ENCODE peak calls at places on chromosomes 2 and 18, in eight cellular contexts. One of them, this sample, is unnamed.
A peak's percentile ranks its signal among the peaks of the same experiment; 100 is the strongest.

GRCh38 chr18:35038881-35039491 is 2.2 kb upstream of the MAPRE2 start:
- DNase-seq in GM06990: peak; percentile 33
- DNase-seq in GM10248: peak; percentile 30
- DNase-seq in spleen: no peak
- DNase-seq in GM20000: no peak
- DNase-seq in right lobe of liver: no peak
- DNase-seq in uterus: no peak
- DNase-seq in GM12865: peak; percentile 44
- DNase-seq in this sample: no peak

GRCh38 chr2:37561615-37562569 is 109.5 kb downstream of the CDC42EP3 start:
- DNase-seq in GM06990: no peak
- DNase-seq in GM10248: peak; percentile 18
- DNase-seq in spleen: no peak
- DNase-seq in GM20000: no peak
- DNase-seq in right lobe of liver: no peak
- DNase-seq in uterus: no peak
- DNase-seq in GM12865: peak; percentile 82
- DNase-seq in this sample: no peak

GRCh38 chr2:10282621-10283105 is 20.0 kb upstream of the HPCAL1 start:
- DNase-seq in GM06990: no peak
- DNase-seq in GM10248: no peak
- DNase-seq in spleen: peak; percentile 69
- DNase-seq in GM20000: no peak
- DNase-seq in right lobe of liver: no peak
- DNase-seq in uterus: no peak
- DNase-seq in GM12865: no peak
- DNase-seq in this sample: no peak

GRCh38 chr2:213281156-213281555 is 3.1 kb upstream of the SPAG16 start:
- DNase-seq in GM06990: no peak
- DNase-seq in GM10248: no peak
- DNase-seq in spleen: no peak
- DNase-seq in GM20000: no peak
- DNase-seq in right lobe of liver: no peak
- DNase-seq in uterus: no peak
- DNase-seq in GM12865: no peak
- DNase-seq in this sample: no peak

GRCh38 chr2:192215096-192215877 is 20.6 kb upstream of the TMEFF2 start:
- DNase-seq in GM06990: no peak
- DNase-seq in GM10248: no peak
- DNase-seq in spleen: no peak
- DNase-seq in GM20000: no peak
- DNase-seq in right lobe of liver: no peak
- DNase-seq in uterus: no peak
- DNase-seq in GM12865: no peak
- DNase-seq in this sample: no peak

GRCh38 chr2:29657674-29658073 is 263.7 kb downstream of the ALK start:
- DNase-seq in GM06990: no peak
- DNase-seq in GM10248: no peak
- DNase-seq in spleen: no peak
- DNase-seq in GM20000: no peak
- DNase-seq in right lobe of liver: no peak
- DNase-seq in uterus: no peak
- DNase-seq in GM12865: no peak
- DNase-seq in this sample: no peak

GRCh38 chr2:164710252-164710633 is 89.0 kb upstream of the GRB14 start:
- DNase-seq in GM06990: no peak
- DNase-seq in GM10248: no peak
- DNase-seq in spleen: no peak
- DNase-seq in GM20000: no peak
- DNase-seq in right lobe of liver: no peak
- DNase-seq in uterus: no peak
- DNase-seq in GM12865: no peak
- DNase-seq in this sample: no peak

GRCh38 chr2:47239119-47239969 is 84.2 kb upstream of the STPG4 start:
- DNase-seq in GM06990: no peak
- DNase-seq in GM10248: no peak
- DNase-seq in spleen: no peak
- DNase-seq in GM20000: no peak
- DNase-seq in right lobe of liver: no peak
- DNase-seq in uterus: no peak
- DNase-seq in GM12865: no peak
- DNase-seq in this sample: no peak

GRCh38 chr2:71602581-71602980 is 149.2 kb downstream of the DYSF start:
- DNase-seq in GM06990: no peak
- DNase-seq in GM10248: no peak
- DNase-seq in spleen: peak; percentile 60
- DNase-seq in GM20000: no peak
- DNase-seq in right lobe of liver: peak; percentile 41
- DNase-seq in uterus: no peak
- DNase-seq in GM12865: no peak
- DNase-seq in this sample: peak; percentile 52

GRCh38 chr2:232386740-232387450 is 8.3 kb downstream of the ALPP start:
- DNase-seq in GM06990: no peak
- DNase-seq in GM10248: no peak
- DNase-seq in spleen: no peak
- DNase-seq in GM20000: no peak
- DNase-seq in right lobe of liver: peak; percentile 48
- DNase-seq in uterus: no peak
- DNase-seq in GM12865: no peak
- DNase-seq in this sample: no peak

GRCh38 chr2:202064206-202064880 is 8.7 kb upstream of the KIAA2012 start:
- DNase-seq in GM06990: no peak
- DNase-seq in GM10248: no peak
- DNase-seq in spleen: no peak
- DNase-seq in GM20000: no peak
- DNase-seq in right lobe of liver: no peak
- DNase-seq in uterus: peak; percentile 31
- DNase-seq in GM12865: no peak
- DNase-seq in this sample: no peak

GRCh38 chr18:46536215-46536874 is 120.7 kb downstream of the LOXHD1 start:
- DNase-seq in GM06990: no peak
- DNase-seq in GM10248: no peak
- DNase-seq in spleen: no peak
- DNase-seq in GM20000: no peak
- DNase-seq in right lobe of liver: no peak
- DNase-seq in uterus: no peak
- DNase-seq in GM12865: no peak
- DNase-seq in this sample: no peak

GRCh38 chr2:60745761-60746160 is 10.3 kb upstream of the PAPOLG start:
- DNase-seq in GM06990: no peak
- DNase-seq in GM10248: no peak
- DNase-seq in spleen: no peak
- DNase-seq in GM20000: no peak
- DNase-seq in right lobe of liver: no peak
- DNase-seq in uterus: no peak
- DNase-seq in GM12865: peak; percentile 15
- DNase-seq in this sample: no peak

GRCh38 chr2:85662899-85663683 is 4.9 kb downstream of the SFTPB start:
- DNase-seq in GM06990: no peak
- DNase-seq in GM10248: no peak
- DNase-seq in spleen: no peak
- DNase-seq in GM20000: no peak
- DNase-seq in right lobe of liver: no peak
- DNase-seq in uterus: peak; percentile 52
- DNase-seq in GM12865: no peak
- DNase-seq in this sample: no peak

GRCh38 chr2:14903709-14904374 is 271.3 kb downstream of the LRATD1 start:
- DNase-seq in GM06990: peak; percentile 59
- DNase-seq in GM10248: peak; percentile 83
- DNase-seq in spleen: peak; percentile 77
- DNase-seq in GM20000: peak; percentile 78
- DNase-seq in right lobe of liver: peak; percentile 60
- DNase-seq in uterus: no peak
- DNase-seq in GM12865: peak; percentile 68
- DNase-seq in this sample: no peak

GRCh38 chr2:239677455-239678185 is 276.8 kb upstream of the HDAC4 start:
- DNase-seq in GM06990: no peak
- DNase-seq in GM10248: no peak
- DNase-seq in spleen: no peak
- DNase-seq in GM20000: no peak
- DNase-seq in right lobe of liver: no peak
- DNase-seq in uterus: no peak
- DNase-seq in GM12865: no peak
- DNase-seq in this sample: peak; percentile 92

GRCh38 chr18:11581286-11581685 is 28.1 kb upstream of the SLC35G4 start:
- DNase-seq in GM06990: no peak
- DNase-seq in GM10248: no peak
- DNase-seq in spleen: no peak
- DNase-seq in GM20000: no peak
- DNase-seq in right lobe of liver: no peak
- DNase-seq in uterus: no peak
- DNase-seq in GM12865: peak; percentile 56
- DNase-seq in this sample: no peak

GRCh38 chr18:42298744-42299685 is 344.0 kb downstream of the PIK3C3 start:
- DNase-seq in GM06990: no peak
- DNase-seq in GM10248: peak; percentile 56
- DNase-seq in spleen: peak; percentile 78
- DNase-seq in GM20000: peak; percentile 52
- DNase-seq in right lobe of liver: peak; percentile 70
- DNase-seq in uterus: peak; percentile 71
- DNase-seq in GM12865: peak; percentile 71
- DNase-seq in this sample: no peak

GRCh38 chr2:61354486-61355197 is 116.2 kb downstream of the USP34 start:
- DNase-seq in GM06990: no peak
- DNase-seq in GM10248: no peak
- DNase-seq in spleen: no peak
- DNase-seq in GM20000: no peak
- DNase-seq in right lobe of liver: no peak
- DNase-seq in uterus: no peak
- DNase-seq in GM12865: no peak
- DNase-seq in this sample: no peak

GRCh38 chr2:28674062-28674712 is 77.4 kb upstream of the PPP1CB start:
- DNase-seq in GM06990: no peak
- DNase-seq in GM10248: no peak
- DNase-seq in spleen: no peak
- DNase-seq in GM20000: no peak
- DNase-seq in right lobe of liver: no peak
- DNase-seq in uterus: no peak
- DNase-seq in GM12865: no peak
- DNase-seq in this sample: no peak

GRCh38 chr18:8283901-8284585 is 325.2 kb upstream of the RAB12 start:
- DNase-seq in GM06990: no peak
- DNase-seq in GM10248: no peak
- DNase-seq in spleen: no peak
- DNase-seq in GM20000: no peak
- DNase-seq in right lobe of liver: no peak
- DNase-seq in uterus: no peak
- DNase-seq in GM12865: no peak
- DNase-seq in this sample: no peak

GRCh38 chr2:166375736-166376487 is at the start of gene SCN9A:
- DNase-seq in GM06990: peak; percentile 25
- DNase-seq in GM10248: peak; percentile 15
- DNase-seq in spleen: peak; percentile 91
- DNase-seq in GM20000: no peak
- DNase-seq in right lobe of liver: peak; percentile 92
- DNase-seq in uterus: peak; percentile 28
- DNase-seq in GM12865: peak; percentile 12
- DNase-seq in this sample: peak; percentile 91

GRCh38 chr2:171675810-171676345 is 11.4 kb upstream of the DYNC1I2 start:
- DNase-seq in GM06990: no peak
- DNase-seq in GM10248: no peak
- DNase-seq in spleen: no peak
- DNase-seq in GM20000: no peak
- DNase-seq in right lobe of liver: no peak
- DNase-seq in uterus: no peak
- DNase-seq in GM12865: no peak
- DNase-seq in this sample: no peak

GRCh38 chr18:37553633-37554398 is 11.8 kb downstream of the CELF4 start:
- DNase-seq in GM06990: no peak
- DNase-seq in GM10248: no peak
- DNase-seq in spleen: peak; percentile 68
- DNase-seq in GM20000: no peak
- DNase-seq in right lobe of liver: peak; percentile 45
- DNase-seq in uterus: no peak
- DNase-seq in GM12865: no peak
- DNase-seq in this sample: peak; percentile 83
- TF ChIP-seq CTCF in GM06990: peak; percentile 14
- TF ChIP-seq CTCF in GM10248: peak; percentile 16
- TF ChIP-seq CTCF in spleen: no peak
- TF ChIP-seq CTCF in GM20000: peak; percentile 0
- TF ChIP-seq CTCF in right lobe of liver: no peak
- TF ChIP-seq CTCF in uterus: no peak
- TF ChIP-seq CTCF in GM12865: peak; percentile 19
- TF ChIP-seq CTCF in this sample: peak; percentile 46

GRCh38 chr2:80501874-80502624 is 197.5 kb upstream of the LRRTM1 start:
- DNase-seq in GM06990: no peak
- DNase-seq in GM10248: no peak
- DNase-seq in spleen: no peak
- DNase-seq in GM20000: no peak
- DNase-seq in right lobe of liver: no peak
- DNase-seq in uterus: no peak
- DNase-seq in GM12865: no peak
- DNase-seq in this sample: no peak
- TF ChIP-seq CTCF in GM06990: no peak
- TF ChIP-seq CTCF in GM10248: no peak
- TF ChIP-seq CTCF in spleen: no peak
- TF ChIP-seq CTCF in GM20000: no peak
- TF ChIP-seq CTCF in right lobe of liver: no peak
- TF ChIP-seq CTCF in uterus: no peak
- TF ChIP-seq CTCF in GM12865: no peak
- TF ChIP-seq CTCF in this sample: no peak

DNA sequence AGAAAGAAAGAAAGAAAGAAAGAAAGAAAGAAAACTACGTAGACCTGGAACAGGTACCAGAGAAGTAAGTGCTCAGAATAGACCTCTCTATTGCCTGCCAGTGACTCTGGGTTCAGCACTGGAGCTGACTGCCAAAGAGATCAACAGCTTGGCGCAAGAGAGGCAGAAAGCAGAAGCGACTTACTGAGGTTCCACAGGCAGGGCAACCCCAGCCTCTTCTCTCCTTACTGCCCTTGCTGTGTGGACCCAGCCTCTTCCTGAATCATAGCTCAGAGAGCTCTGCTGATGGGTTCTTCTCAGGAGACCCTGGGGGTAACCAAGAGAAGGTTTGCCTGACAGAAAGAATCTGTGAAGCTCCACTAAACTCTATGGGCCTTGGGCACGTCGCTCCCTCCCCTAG is 7.1 kb downstream of the CAPN13 start:
- DNase-seq in GM06990: no peak
- DNase-seq in GM10248: no peak
- DNase-seq in spleen: no peak
- DNase-seq in GM20000: no peak
- DNase-seq in right lobe of liver: no peak
- DNase-seq in uterus: no peak
- DNase-seq in GM12865: no peak
- DNase-seq in this sample: no peak
- TF ChIP-seq CTCF in GM06990: no peak
- TF ChIP-seq CTCF in GM10248: no peak
- TF ChIP-seq CTCF in spleen: no peak
- TF ChIP-seq CTCF in GM20000: no peak
- TF ChIP-seq CTCF in right lobe of liver: no peak
- TF ChIP-seq CTCF in uterus: no peak
- TF ChIP-seq CTCF in GM12865: no peak
- TF ChIP-seq CTCF in this sample: no peak

DNA sequence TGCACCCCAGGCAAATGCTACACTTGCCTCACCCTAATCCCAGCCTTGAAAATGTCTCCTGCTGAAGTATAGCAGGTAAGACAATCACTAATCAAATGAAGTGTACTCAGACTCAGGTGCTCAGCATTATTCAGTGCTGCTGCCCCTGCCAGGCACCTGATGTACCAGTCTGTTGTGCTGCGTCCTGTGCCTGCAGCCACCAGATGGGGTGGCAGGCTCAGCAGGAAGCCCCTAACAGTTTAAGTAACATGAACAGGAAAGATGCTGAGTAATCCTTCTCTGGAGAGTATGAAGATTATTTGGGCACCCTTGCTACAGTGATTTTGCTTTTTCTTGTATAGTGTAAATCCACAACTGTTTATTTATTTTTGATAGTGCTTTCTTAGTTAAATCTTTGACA is 69.1 kb downstream of the TACR1 start:
- DNase-seq in GM06990: no peak
- DNase-seq in GM10248: no peak
- DNase-seq in spleen: no peak
- DNase-seq in GM20000: no peak
- DNase-seq in right lobe of liver: no peak
- DNase-seq in uterus: no peak
- DNase-seq in GM12865: peak; percentile 24
- DNase-seq in this sample: no peak
- TF ChIP-seq CTCF in GM06990: peak; percentile 23
- TF ChIP-seq CTCF in GM10248: no peak
- TF ChIP-seq CTCF in spleen: no peak
- TF ChIP-seq CTCF in GM20000: no peak
- TF ChIP-seq CTCF in right lobe of liver: peak; percentile 7
- TF ChIP-seq CTCF in uterus: no peak
- TF ChIP-seq CTCF in GM12865: no peak
- TF ChIP-seq CTCF in this sample: no peak